ENCODE peak calls at places on chromosomes 6 and 20, in five cellular contexts. One of them, this sample, is unnamed.

GRCh38 chr6:170172406-170172805 is 118.5 kb downstream of the DLL1 start:
- DNase-seq in A549: no peak
- DNase-seq in H7: no peak
- DNase-seq in adrenal gland: peak; percentile 17
- DNase-seq in ELR: no peak
- DNase-seq in this sample: no peak

GRCh38 chr20:14009206-14009605 is 13.9 kb downstream of the MACROD2 start:
- DNase-seq in A549: no peak
- DNase-seq in H7: no peak
- DNase-seq in adrenal gland: no peak
- DNase-seq in ELR: no peak
- DNase-seq in this sample: no peak

GRCh38 chr6:17490724-17491123 is 97.3 kb downstream of the CAP2 start:
- DNase-seq in A549: no peak
- DNase-seq in H7: no peak
- DNase-seq in adrenal gland: no peak
- DNase-seq in ELR: no peak
- DNase-seq in this sample: peak; percentile 15

GRCh38 chr6:13617066-13617465 is 1.9 kb downstream of the NOL7 start:
- DNase-seq in A549: no peak
- DNase-seq in H7: no peak
- DNase-seq in adrenal gland: no peak
- DNase-seq in ELR: peak; percentile 5
- DNase-seq in this sample: no peak

GRCh38 chr6:154478691-154479090 is 31.8 kb downstream of the CNKSR3 start:
- DNase-seq in A549: no peak
- DNase-seq in H7: no peak
- DNase-seq in adrenal gland: no peak
- DNase-seq in ELR: no peak
- DNase-seq in this sample: no peak

GRCh38 chr20:12171927-12172581 is 254.4 kb downstream of the BTBD3 start:
- DNase-seq in A549: no peak
- DNase-seq in H7: no peak
- DNase-seq in adrenal gland: no peak
- DNase-seq in ELR: no peak
- DNase-seq in this sample: peak; percentile 49

GRCh38 chr6:85451586-85452306 is 1.9 kb downstream of the NT5E start:
- DNase-seq in A549: no peak
- DNase-seq in H7: no peak
- DNase-seq in adrenal gland: no peak
- DNase-seq in ELR: peak; percentile 46
- DNase-seq in this sample: no peak

GRCh38 chr6:101626264-101626663 is 232.8 kb downstream of the GRIK2 start:
- DNase-seq in A549: no peak
- DNase-seq in H7: no peak
- DNase-seq in adrenal gland: peak; percentile 57
- DNase-seq in ELR: no peak
- DNase-seq in this sample: no peak

GRCh38 chr6:166005401-166005845 is 162.2 kb downstream of the TBXT start:
- DNase-seq in A549: peak; percentile 50
- DNase-seq in H7: peak; percentile 73
- DNase-seq in adrenal gland: peak; percentile 85
- DNase-seq in ELR: peak; percentile 36
- DNase-seq in this sample: no peak

GRCh38 chr6:152112503-152113261 is 305.2 kb downstream of the ESR1 start:
- DNase-seq in A549: no peak
- DNase-seq in H7: no peak
- DNase-seq in adrenal gland: peak; percentile 86
- DNase-seq in ELR: no peak
- DNase-seq in this sample: no peak

GRCh38 chr6:13760948-13761347 is 49.3 kb upstream of the RANBP9 start:
- DNase-seq in A549: no peak
- DNase-seq in H7: no peak
- DNase-seq in adrenal gland: no peak
- DNase-seq in ELR: peak; percentile 11
- DNase-seq in this sample: no peak

GRCh38 chr6:18263561-18264337 is 581 bp downstream of the DEK start:
- DNase-seq in A549: peak; percentile 28
- DNase-seq in H7: peak; percentile 88
- DNase-seq in adrenal gland: no peak
- DNase-seq in ELR: peak; percentile 72
- DNase-seq in this sample: peak; percentile 24

GRCh38 chr6:33840064-33840926 is 36.5 kb upstream of the MLN start:
- DNase-seq in A549: peak; percentile 88
- DNase-seq in H7: no peak
- DNase-seq in adrenal gland: peak; percentile 82
- DNase-seq in ELR: peak; percentile 100
- DNase-seq in this sample: peak; percentile 97

GRCh38 chr6:20056350-20056992 is 155.8 kb downstream of the MBOAT1 start:
- DNase-seq in A549: peak; percentile 9
- DNase-seq in H7: peak; percentile 35
- DNase-seq in adrenal gland: no peak
- DNase-seq in ELR: peak; percentile 66
- DNase-seq in this sample: peak; percentile 27

GRCh38 chr20:22815206-22815551 is 219.9 kb upstream of the SSTR4 start:
- DNase-seq in A549: no peak
- DNase-seq in H7: no peak
- DNase-seq in adrenal gland: no peak
- DNase-seq in ELR: no peak
- DNase-seq in this sample: no peak